ENCODE peak calls at places on chromosomes 12 and 14, in four cellular contexts. J is choroid plexus epithelial cell, B is neural progenitor cell, V is lung. M is an unnamed sample.

GRCh38 chr12:51217133-51217967 is 512 bp downstream of the POU6F1 start:
- DNase-seq in J (peak; percentile 26), B (peak; percentile 69), V (peak; percentile 58), M (peak; percentile 65)

GRCh38 chr12:58529114-58529665 is 391.1 kb downstream of the LRIG3 start:
- DNase-seq in J (peak; percentile 79), B (no peak), V (no peak), M (no peak)

GRCh38 chr14:90454041-90455000 is 57.5 kb downstream of the CALM1 start:
- DNase-seq in J (peak; percentile 85), B (peak; percentile 96), V (peak; percentile 59), M (peak; percentile 36)

GRCh38 chr12:66014818-66015217 is 115.7 kb downstream of the LLPH start:
- DNase-seq in J (peak; percentile 26), B (no peak), V (no peak), M (no peak)

GRCh38 chr14:71753126-71753830 is 179.0 kb upstream of the RGS6 start:
- DNase-seq in J (peak; percentile 88), B (peak; percentile 90), V (peak; percentile 89), M (peak; percentile 84)

GRCh38 chr12:84756961-84757360 is 155.6 kb downstream of the SLC6A15 start:
- DNase-seq in J (peak; percentile 57), B (no peak), V (no peak), M (no peak)

GRCh38 chr12:50402270-50403000 is 1.8 kb downstream of the LARP4 start:
- DNase-seq in J (no peak), B (no peak), V (no peak), M (no peak)

GRCh38 chr14:22996823-22997301 is 13.1 kb downstream of the C14orf93 start:
- DNase-seq in J (no peak), B (no peak), V (no peak), M (no peak)

GRCh38 chr12:131321988-131322387 is 368.3 kb downstream of the ADGRD1 start:
- DNase-seq in J (no peak), B (no peak), V (no peak), M (no peak)

GRCh38 chr14:105879867-105880561 is 353.6 kb downstream of the TMEM121 start:
- DNase-seq in J (no peak), B (no peak), V (no peak), M (no peak)

GRCh38 chr12:41212625-41213024 is 24.5 kb downstream of the PDZRN4 start:
- DNase-seq in J (no peak), B (no peak), V (no peak), M (no peak)

GRCh38 chr12:122841544-122842321 is 6.5 kb downstream of the HIP1R start:
- DNase-seq in J (no peak), B (no peak), V (no peak), M (no peak)

GRCh38 chr14:88879016-88879415 is 54.6 kb downstream of the TTC8 start:
- DNase-seq in J (peak; percentile 87), B (no peak), V (no peak), M (no peak)

GRCh38 chr12:58757422-58757821 is 162.9 kb downstream of the LRIG3 start:
- DNase-seq in J (peak; percentile 91), B (no peak), V (no peak), M (no peak)

GRCh38 chr12:62813031-62813829 is 121.7 kb downstream of the PPM1H start:
- DNase-seq in J (peak; percentile 83), B (peak; percentile 87), V (peak; percentile 46), M (peak; percentile 79)

GRCh38 chr14:72275242-72275641 is 343.0 kb downstream of the RGS6 start:
- DNase-seq in J (no peak), B (peak; percentile 14), V (no peak), M (peak; percentile 5)

GRCh38 chr12:30796508-30796780 is 41.7 kb upstream of the CAPRIN2 start:
- DNase-seq in J (peak; percentile 62), B (peak; percentile 79), V (no peak), M (no peak)

GRCh38 chr14:47149326-47149725 is 497.7 kb upstream of the RPL10L start:
- DNase-seq in J (peak; percentile 2), B (no peak), V (no peak), M (no peak)

GRCh38 chr14:95833429-95833828 is 43.2 kb upstream of the TUNAR start:
- DNase-seq in J (no peak), B (peak; percentile 22), V (no peak), M (no peak)
- H3K4me3 ChIP-seq in J (no peak overlapping the region), B (no peak overlapping the region), V (no peak overlapping the region), M (no peak overlapping the region)

GRCh38 chr14:85401396-85401795 is 128.5 kb upstream of the FLRT2 start:
- DNase-seq in J (no peak), B (no peak), V (no peak), M (no peak)

GRCh38 chr14:85399196-85399595 is 130.7 kb upstream of the FLRT2 start:
- DNase-seq in J (no peak), B (no peak), V (no peak), M (no peak)

GRCh38 chr14:85402546-85403162 is 127.3 kb upstream of the FLRT2 start:
- DNase-seq in J (no peak), B (no peak), V (no peak), M (no peak)
- H3K4me3 ChIP-seq in J (no peak overlapping the region), B (no peak overlapping the region), V (no peak overlapping the region), M (no peak overlapping the region)

DNA sequence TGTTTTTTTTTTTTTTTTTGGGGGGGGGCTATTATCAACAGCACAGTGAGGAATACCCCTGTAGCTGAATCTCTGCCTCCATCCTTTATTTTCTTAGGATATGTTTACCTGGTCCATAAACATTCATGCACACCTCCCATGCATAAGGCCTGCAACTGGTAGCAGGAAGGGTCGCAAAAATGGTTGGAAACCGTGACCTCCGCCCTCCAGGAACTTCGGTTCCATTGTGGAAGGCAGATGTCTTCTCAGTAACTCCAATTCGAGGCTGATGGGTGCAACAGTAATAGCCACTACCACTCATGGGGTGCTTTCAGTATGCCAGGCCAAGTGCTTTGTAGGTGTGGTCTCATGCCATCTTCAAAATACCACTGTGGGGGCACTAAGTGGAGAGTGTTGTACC is 40.2 kb downstream of the ACACB start:
- DNase-seq in J (no peak), B (no peak), V (no peak), M (no peak)
- H3K4me3 ChIP-seq in J (no peak overlapping the region), B (no peak overlapping the region), V (no peak overlapping the region), M (no peak overlapping the region)

GRCh38 chr12:14773685-14774073 is 29.6 kb downstream of the WBP11 start:
- DNase-seq in J (no peak), B (peak; percentile 73), V (no peak), M (no peak)

GRCh38 chr12:14774074-14774943 is 29.0 kb downstream of the WBP11 start:
- DNase-seq in J (peak; percentile 99), B (peak; percentile 97), V (peak; percentile 96), M (peak; percentile 98)

GRCh38 chr12:14771651-14772137 is 31.6 kb downstream of the WBP11 start:
- DNase-seq in J (no peak), B (peak; percentile 69), V (no peak), M (peak; percentile 73)

GRCh38 chr12:14774944-14775651 is 28.2 kb downstream of the WBP11 start:
- DNase-seq in J (peak; percentile 65), B (peak; percentile 51), V (peak; percentile 42), M (peak; percentile 37)

GRCh38 chr12:14772946-14773345 is 30.3 kb downstream of the WBP11 start:
- DNase-seq in J (no peak), B (peak; percentile 36), V (no peak), M (no peak)
- H3K4me3 ChIP-seq in J (no peak overlapping the region), B (peak overlapping the region; percentile 88), V (no peak overlapping the region), M (peak overlapping the region; percentile 78)